ENCODE peak calls at places on chromosomes 4 and X, in ten cellular contexts. D, M, A, T, N, P, O, H, E and B are unnamed samples.

GRCh38 chr4:43112139-43112538 is 219.6 kb downstream of the GRXCR1 start:
- DNase-seq in D (no peak), M (no peak), A (no peak), T (no peak), N (no peak), P (no peak), O (no peak), H (no peak), E (no peak), B (no peak)

GRCh38 chr4:128468485-128468989 is 180.9 kb upstream of the PGRMC2 start:
- DNase-seq in D (peak; percentile 95), M (no peak), A (peak; percentile 91), T (no peak), N (no peak), P (no peak), O (peak; percentile 37), H (peak; percentile 27), E (no peak), B (peak; percentile 3)

GRCh38 chr4:96638132-96638531 is 798.2 kb downstream of the PDHA2 start:
- DNase-seq in D (no peak), M (no peak), A (no peak), T (no peak), N (no peak), P (no peak), O (no peak), H (no peak), E (no peak), B (no peak)

GRCh38 chr4:184250795-184251679 is 33.4 kb upstream of the ENPP6 start:
- DNase-seq in D (peak; percentile 81), M (no peak), A (no peak), T (peak; percentile 32), N (no peak), P (peak; percentile 33), O (peak; percentile 61), H (peak; percentile 56), E (peak; percentile 60), B (peak; percentile 5)

GRCh38 chrX:41353964-41354363 is 20.0 kb downstream of the DDX3X start:
- DNase-seq in D (no peak), M (no peak), A (no peak), T (no peak), N (no peak), P (no peak), O (no peak), H (no peak), E (no peak), B (no peak)

GRCh38 chr4:3303840-3304715 is 11.3 kb downstream of the RGS12 start:
- DNase-seq in D (no peak), M (peak; percentile 19), A (peak; percentile 53), T (no peak), N (no peak), P (no peak), O (no peak), H (no peak), E (no peak), B (no peak)

GRCh38 chr4:77152421-77152820 is 4.6 kb upstream of the CCNG2 start:
- DNase-seq in D (peak; percentile 48), M (no peak), A (no peak), T (no peak), N (no peak), P (no peak), O (no peak), H (no peak), E (no peak), B (no peak)

GRCh38 chr4:57405359-57405758 is 295.2 kb upstream of the IGFBP7 start:
- DNase-seq in D (peak; percentile 78), M (no peak), A (no peak), T (no peak), N (no peak), P (no peak), O (peak; percentile 43), H (no peak), E (no peak), B (no peak)

GRCh38 chr4:93203708-93204107 is 624.8 kb upstream of the ATOH1 start:
- DNase-seq in D (no peak), M (no peak), A (no peak), T (no peak), N (no peak), P (no peak), O (no peak), H (no peak), E (no peak), B (no peak)

GRCh38 chrX:64152857-64153256 is 52.7 kb downstream of the AMER1 start:
- DNase-seq in D (no peak), M (peak; percentile 46), A (no peak), T (no peak), N (no peak), P (no peak), O (no peak), H (no peak), E (peak; percentile 7), B (no peak)

GRCh38 chrX:70554081-70554480 is 109.4 kb downstream of the DLG3 start:
- DNase-seq in D (peak; percentile 71), M (no peak), A (no peak), T (no peak), N (no peak), P (peak; percentile 9), O (peak; percentile 33), H (peak; percentile 25), E (no peak), B (no peak)